ENCODE peak calls at places on chromosomes 5 and 9, in ten cellular contexts. T, R, M, V, G, S, I, A, Y and Z are unnamed samples.

GRCh38 chr9:123311250-123311753 is 42.9 kb upstream of the STRBP start:
- DNase-seq in T (no peak), R (no peak), M (no peak), V (no peak), G (no peak), S (no peak), I (no peak), A (no peak), Y (no peak), Z (no peak)

GRCh38 chr5:14416709-14417108 is 164.9 kb upstream of the OTULINL start:
- DNase-seq in T (no peak), R (no peak), M (no peak), V (no peak), G (no peak), S (no peak), I (no peak), A (peak; percentile 63), Y (no peak), Z (peak; percentile 47)

GRCh38 chr5:89178576-89178975 is 295.6 kb upstream of the MEF2C start:
- DNase-seq in T (no peak), R (no peak), M (no peak), V (no peak), G (no peak), S (no peak), I (no peak), A (no peak), Y (no peak), Z (no peak)

GRCh38 chr5:71744009-71744792 is 25.1 kb downstream of the CARTPT start:
- DNase-seq in T (no peak), R (no peak), M (no peak), V (peak; percentile 66), G (no peak), S (no peak), I (no peak), A (no peak), Y (no peak), Z (no peak)

GRCh38 chr5:4831325-4831724 is 308.8 kb upstream of the ADAMTS16 start:
- DNase-seq in T (no peak), R (no peak), M (no peak), V (no peak), G (no peak), S (no peak), I (no peak), A (no peak), Y (no peak), Z (no peak)

GRCh38 chr5:166672431-166672830 is 1619.0 kb upstream of the WWC1 start:
- DNase-seq in T (no peak), R (no peak), M (no peak), V (no peak), G (no peak), S (no peak), I (no peak), A (no peak), Y (no peak), Z (no peak)

GRCh38 chr9:96222132-96222531 is 79.8 kb downstream of the HSD17B3 start:
- DNase-seq in T (no peak), R (peak; percentile 26), M (no peak), V (no peak), G (no peak), S (no peak), I (peak; percentile 7), A (peak; percentile 19), Y (no peak), Z (peak; percentile 81)

GRCh38 chr9:15115702-15116639 is 191.0 kb downstream of the TTC39B start:
- DNase-seq in T (no peak), R (peak; percentile 51), M (peak; percentile 49), V (no peak), G (no peak), S (no peak), I (no peak), A (no peak), Y (no peak), Z (no peak)

GRCh38 chr5:138635268-138635667 is 60.1 kb upstream of the HSPA9 start:
- DNase-seq in T (no peak), R (no peak), M (no peak), V (peak; percentile 37), G (no peak), S (peak; percentile 27), I (peak; percentile 31), A (peak; percentile 45), Y (no peak), Z (no peak)

GRCh38 chr5:6349387-6349786 is 29.0 kb downstream of the MED10 start:
- DNase-seq in T (no peak), R (no peak), M (no peak), V (no peak), G (no peak), S (no peak), I (no peak), A (no peak), Y (no peak), Z (no peak)

GRCh38 chr5:90982576-90982975 is 400.5 kb downstream of the ARRDC3 start:
- DNase-seq in T (no peak), R (no peak), M (no peak), V (no peak), G (no peak), S (no peak), I (no peak), A (no peak), Y (no peak), Z (no peak)

GRCh38 chr9:121598167-121599000 is 53.0 kb upstream of the DAB2IP start:
- DNase-seq in T (peak; percentile 83), R (peak; percentile 98), M (peak; percentile 98), V (peak; percentile 67), G (no peak), S (peak; percentile 79), I (peak; percentile 78), A (peak; percentile 50), Y (peak; percentile 83), Z (peak; percentile 91)

GRCh38 chr9:3299872-3300271 is 225.9 kb downstream of the RFX3 start:
- DNase-seq in T (no peak), R (no peak), M (no peak), V (no peak), G (no peak), S (no peak), I (no peak), A (no peak), Y (no peak), Z (no peak)

GRCh38 chr5:27810458-27810857 is 772.1 kb upstream of the CDH9 start:
- DNase-seq in T (no peak), R (no peak), M (no peak), V (no peak), G (no peak), S (no peak), I (peak; percentile 58), A (peak; percentile 35), Y (no peak), Z (no peak)

GRCh38 chr5:79133121-79133656 is 21.6 kb downstream of the BHMT start:
- DNase-seq in T (no peak), R (peak; percentile 52), M (peak; percentile 62), V (no peak), G (no peak), S (no peak), I (peak; percentile 61), A (peak; percentile 63), Y (no peak), Z (no peak)

GRCh38 chr5:79136618-79137017 is 25.0 kb downstream of the BHMT start:
- DNase-seq in T (no peak), R (no peak), M (no peak), V (no peak), G (no peak), S (no peak), I (no peak), A (no peak), Y (no peak), Z (no peak)

GRCh38 chr5:79140553-79140952 is 28.9 kb downstream of the BHMT start:
- DNase-seq in T (no peak), R (no peak), M (no peak), V (no peak), G (no peak), S (no peak), I (no peak), A (no peak), Y (no peak), Z (no peak)

GRCh38 chr5:79133657-79134451 is 22.2 kb downstream of the BHMT start:
- DNase-seq in T (peak; percentile 53), R (peak; percentile 84), M (peak; percentile 77), V (peak; percentile 72), G (no peak), S (peak; percentile 54), I (peak; percentile 74), A (peak; percentile 91), Y (peak; percentile 49), Z (peak; percentile 39)

DNA sequence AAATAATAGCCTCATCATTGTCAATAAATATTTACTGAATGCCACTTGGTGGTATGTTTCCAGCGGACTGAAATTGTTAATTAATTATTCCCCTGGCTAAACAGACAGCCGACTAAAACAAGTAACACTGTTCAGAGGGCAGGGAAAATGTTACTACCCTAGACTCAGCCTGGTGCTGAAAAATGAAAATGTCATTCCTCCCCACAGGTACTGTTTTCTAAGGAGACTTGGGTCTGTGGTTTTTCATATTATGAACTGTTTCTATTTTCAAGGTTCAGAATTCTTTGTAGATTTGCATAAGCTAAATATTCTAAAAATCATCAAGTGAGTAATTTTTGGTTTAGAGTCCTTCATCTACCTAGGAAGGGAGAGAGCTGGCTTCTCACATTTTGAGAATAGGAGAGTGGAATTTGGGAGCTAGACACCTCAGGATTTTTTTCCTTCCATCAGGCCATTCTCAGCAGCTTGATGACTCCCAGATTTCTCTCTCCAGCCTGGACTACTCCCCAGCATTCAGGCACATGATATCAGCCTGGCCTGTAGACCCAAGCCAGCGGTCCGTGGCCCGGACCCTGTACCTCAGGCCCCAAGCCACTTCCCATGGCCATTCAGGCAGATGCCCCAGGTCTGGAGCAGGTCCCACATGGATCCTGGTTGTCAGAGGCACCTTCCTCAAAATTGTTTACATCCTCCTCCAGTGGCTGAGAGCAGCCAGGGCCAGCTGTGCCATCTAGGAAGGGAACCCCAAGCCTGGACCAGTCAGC is 24.4 kb downstream of the BHMT start:
- DNase-seq in T (no peak), R (no peak), M (no peak), V (no peak), G (no peak), S (no peak), I (no peak), A (no peak), Y (no peak), Z (no peak)
- H3K4me3 ChIP-seq in T (no peak overlapping the region), R (no peak overlapping the region), M (no peak overlapping the region), V (no peak overlapping the region), G (no peak overlapping the region), S (no peak overlapping the region), I (no peak overlapping the region), A (no peak overlapping the region), Y (no peak overlapping the region), Z (no peak overlapping the region)

GRCh38 chr5:150458819-150459557 is 9.4 kb upstream of the RPS14 start:
- DNase-seq in T (peak; percentile 82), R (peak; percentile 79), M (peak; percentile 78), V (peak; percentile 89), G (peak; percentile 24), S (peak; percentile 66), I (peak; percentile 15), A (peak; percentile 45), Y (peak; percentile 79), Z (peak; percentile 95)
- H3K4me3 ChIP-seq in T (peak overlapping the region; percentile 52), R (peak overlapping the region; percentile 39), M (no peak overlapping the region), V (no peak overlapping the region), G (peak overlapping the region; percentile 55), S (no peak overlapping the region), I (no peak overlapping the region), A (peak overlapping the region; percentile 26), Y (peak overlapping the region; percentile 41), Z (peak overlapping the region; percentile 10)

GRCh38 chr5:61275841-61276240 is 56.2 kb upstream of the ZSWIM6 start:
- DNase-seq in T (peak; percentile 58), R (no peak), M (no peak), V (no peak), G (peak; percentile 59), S (peak; percentile 54), I (peak; percentile 75), A (peak; percentile 86), Y (peak; percentile 58), Z (no peak)
- H3K4me3 ChIP-seq in T (no peak overlapping the region), R (no peak overlapping the region), M (no peak overlapping the region), V (no peak overlapping the region), G (no peak overlapping the region), S (no peak overlapping the region), I (no peak overlapping the region), A (no peak overlapping the region), Y (no peak overlapping the region), Z (no peak overlapping the region)

GRCh38 chr9:37565661-37566618 is 10.2 kb downstream of the FBXO10 start:
- DNase-seq in T (no peak), R (no peak), M (no peak), V (no peak), G (no peak), S (no peak), I (no peak), A (no peak), Y (no peak), Z (no peak)
- H3K4me3 ChIP-seq in T (no peak overlapping the region), R (no peak overlapping the region), M (no peak overlapping the region), V (no peak overlapping the region), G (no peak overlapping the region), S (no peak overlapping the region), I (no peak overlapping the region), A (no peak overlapping the region), Y (no peak overlapping the region), Z (no peak overlapping the region)